ENCODE peak calls at places on chromosomes 13 and 19, in five cellular contexts. Y is activated T-helper 1 cell treated with anti-CD3 and anti-CD28 coated beads, Interleukin-12 subunit alpha, Interleukin-12 subunit beta, Interleukin-2, Interleukin-4 antibody, amounts not matched to agents 30 ng/mL and 10 ng/mL and 1 ng/mL, durations not matched to agents 14 hours and 24 hours and 36 hours; V is mucosa of gallbladder; R is aorta; S is GM20000. N is an unnamed sample.

GRCh38 chr19:1997353-1998233 is 17.9 kb downstream of the BTBD2 start:
- DNase-seq in Y (no peak), V (no peak), R (no peak), S (no peak), N (no peak)

GRCh38 chr13:51148952-51149573 is 38.0 kb upstream of the C13orf42 start:
- DNase-seq in Y (no peak), S (no peak), R (no peak), V (peak), N (peak)

GRCh38 chr19:16737909-16738308 is 18.3 kb downstream of the NWD1 start:
- DNase-seq in S (no peak), V (peak), Y (no peak), R (no peak), N (no peak)

GRCh38 chr19:21835429-21835809 is 563 bp downstream of the ZNF43 start:
- DNase-seq in Y (no peak), V (no peak), S (no peak), R (no peak), N (no peak)

GRCh38 chr13:109256866-109257760 is 529.3 kb downstream of the IRS2 start:
- DNase-seq in S (no peak), R (no peak), Y (no peak), V (peak), N (no peak)

GRCh38 chr13:93309886-93310520 is 83.4 kb downstream of the GPC6 start:
- DNase-seq in R (no peak), Y (no peak), S (no peak), V (no peak), N (peak)

GRCh38 chr13:44576396-44577235 is 486 bp upstream of the TSC22D1 start:
- DNase-seq in Y (no peak), V (no peak), R (peak), S (peak), N (peak)

GRCh38 chr13:46668302-46668720 is 115.3 kb downstream of the LRCH1 start:
- DNase-seq in R (no peak), V (peak), Y (peak), S (no peak), N (peak)

GRCh38 chr13:40383132-40383531 is 283.3 kb downstream of the FOXO1 start:
- DNase-seq in Y (no peak), S (no peak), V (no peak), R (no peak), N (no peak)

GRCh38 chr19:1739960-1740629 is 13.2 kb upstream of the ONECUT3 start:
- DNase-seq in Y (no peak), S (no peak), R (no peak), V (no peak), N (no peak)

GRCh38 chr13:99301913-99302636 is 5.1 kb downstream of the GPR183 start:
- DNase-seq in V (no peak), R (no peak), S (no peak), Y (no peak), N (no peak)

GRCh38 chr13:30872685-30873443 is 33.2 kb upstream of the MEDAG start:
- DNase-seq in Y (no peak), V (no peak), S (no peak), R (peak), N (no peak)

GRCh38 chr13:110592670-110593069 is 22.7 kb upstream of the NAXD start:
- DNase-seq in R (no peak), Y (no peak), V (no peak), S (no peak), N (no peak)

GRCh38 chr13:106173891-106174610 is 361.4 kb downstream of the EFNB2 start:
- DNase-seq in V (no peak), Y (no peak), R (no peak), S (no peak), N (no peak)

GRCh38 chr13:42992585-42993122 is 613 bp upstream of the EPSTI1 start:
- DNase-seq in S (peak), V (no peak), R (no peak), Y (peak), N (peak)

GRCh38 chr19:38912600-38913514 is 871 bp upstream of the CCER2 start:
- DNase-seq in S (no peak), R (no peak), Y (no peak), V (no peak), N (peak)

GRCh38 chr13:61045197-61045596 is 370.5 kb downstream of the PCDH20 start:
- DNase-seq in Y (no peak), R (no peak), S (no peak), V (no peak), N (peak)

GRCh38 chr13:59494560-59494970 is 669.2 kb downstream of the DIAPH3 start:
- DNase-seq in V (no peak), R (no peak), Y (no peak), S (no peak), N (no peak)

GRCh38 chr13:112064222-112064621 is 2.7 kb upstream of the SOX1 start:
- DNase-seq in R (no peak), S (no peak), Y (no peak), V (no peak), N (no peak)

GRCh38 chr19:7366701-7367420 is 18.1 kb downstream of the ARHGEF18 start:
- DNase-seq in S (peak), R (peak), Y (peak), V (no peak), N (peak)

GRCh38 chr19:33381101-33381500 is 7.6 kb downstream of the CEBPG start:
- DNase-seq in V (no peak), S (no peak), Y (no peak), R (no peak), N (no peak)

GRCh38 chr13:48234652-48235099 is 1.7 kb downstream of the ITM2B start:
- DNase-seq in V (no peak), S (no peak), R (no peak), Y (no peak), N (no peak)

GRCh38 chr13:30088312-30088855 is 219.0 kb downstream of the KATNAL1 start:
- DNase-seq in V (no peak), R (no peak), Y (no peak), S (no peak), N (no peak)

N was measured in GM12865.